ENCODE peak calls at places on chromosomes 4 and X, in eight cellular contexts. X, P, C, M, Z, E, N and W are unnamed samples.

GRCh38 chrX:119981286-119982070 is 37.9 kb upstream of the NKAP start:
- DNase-seq in C (no peak), E (peak), X (peak), M (peak), P (peak), Z (no peak), N (no peak), W (no peak)

GRCh38 chr4:78671812-78672440 is 104.2 kb upstream of the BMP2K start:
- DNase-seq in M (no peak), P (no peak), E (peak), N (no peak), Z (no peak), C (no peak), X (no peak), W (no peak)

GRCh38 chr4:149645790-149646189 is 169.9 kb downstream of the IQCM start:
- DNase-seq in P (peak), C (no peak), N (no peak), M (no peak), X (no peak), E (no peak), Z (no peak), W (no peak)

GRCh38 chrX:53288173-53288572 is 6.8 kb upstream of the IQSEC2 start:
- DNase-seq in M (no peak), E (no peak), X (no peak), P (no peak), N (no peak), C (peak), Z (no peak), W (no peak)

GRCh38 chr4:52317361-52317879 is 266.3 kb downstream of the SPATA18 start:
- DNase-seq in Z (no peak), C (no peak), P (no peak), N (no peak), E (no peak), M (peak), X (no peak), W (no peak)

GRCh38 chr4:46032061-46032460 is 91.8 kb downstream of the GABRG1 start:
- DNase-seq in P (no peak), X (no peak), E (no peak), N (no peak), C (no peak), M (no peak), Z (no peak), W (no peak)

GRCh38 chr4:23844961-23845360 is 44.9 kb downstream of the PPARGC1A start:
- DNase-seq in C (no peak), E (no peak), Z (no peak), X (no peak), M (no peak), P (no peak), N (no peak), W (no peak)

GRCh38 chrX:51158261-51158660 is 174.4 kb upstream of the NUDT10 start:
- DNase-seq in C (no peak), E (no peak), N (no peak), P (no peak), X (no peak), Z (no peak), M (no peak), W (no peak)

GRCh38 chrX:7318661-7319060 is 170.7 kb upstream of the PUDP start:
- DNase-seq in X (no peak), C (no peak), M (no peak), Z (no peak), P (no peak), N (no peak), E (no peak), W (no peak)

GRCh38 chr4:7418131-7418943 is 16.4 kb downstream of the PSAPL1 start:
- DNase-seq in N (no peak), X (no peak), M (no peak), C (no peak), E (no peak), Z (no peak), P (no peak), W (no peak)

GRCh38 chr4:125140966-125141495 is 173.7 kb upstream of the FAT4 start:
- DNase-seq in E (no peak), N (no peak), M (peak), C (no peak), X (no peak), Z (no peak), P (peak), W (no peak)